ENCODE peak calls at places on chromosomes 11 and 22, in six cellular contexts. E, V, T, F, R and M are unnamed samples. For H3K9me3, the result is how much of the 10 kb centered on the place peaks cover.

GRCh38 chr11:9760180-9760550 is 96.3 kb downstream of the SWAP70 start:
- DNase-seq in V (no peak), R (peak), E (peak), T (peak), F (peak), M (no peak)

GRCh38 chr11:43905788-43906187 is 25.2 kb downstream of the ALKBH3 start:
- DNase-seq in V (no peak), F (no peak), T (no peak), R (peak), E (no peak), M (peak)

GRCh38 chr11:96155627-96156378 is 187.2 kb downstream of the MAML2 start:
- DNase-seq in E (peak), V (peak), F (peak), R (peak), T (peak), M (peak)

GRCh38 chr22:50292643-50293440 is 14.6 kb downstream of the PLXNB2 start:
- DNase-seq in F (no peak), T (no peak), R (no peak), V (no peak), E (no peak), M (no peak)

GRCh38 chr11:82763167-82763566 is 29.5 kb upstream of the FAM181B start:
- DNase-seq in T (no peak), V (no peak), R (no peak), F (no peak), E (no peak), M (peak)

GRCh38 chr22:25742918-25743708 is 1.1 kb downstream of the MYO18B start:
- DNase-seq in F (no peak), R (no peak), V (no peak), T (no peak), E (no peak), M (no peak)

GRCh38 chr22:29391546-29391945 is 3.2 kb upstream of the AP1B1 start:
- DNase-seq in E (no peak), F (no peak), R (no peak), V (no peak), T (no peak), M (no peak)

GRCh38 chr11:14308114-14308896 is 50.7 kb downstream of the RRAS2 start:
- DNase-seq in T (peak), E (no peak), R (no peak), V (peak), F (no peak), M (peak)

GRCh38 chr11:119062779-119063178 is 4.8 kb upstream of the VPS11 start:
- DNase-seq in T (peak), V (no peak), F (no peak), E (no peak), R (no peak), M (no peak)

GRCh38 chr22:36365020-36365411 is 22.8 kb downstream of the MYH9 start:
- DNase-seq in E (peak), R (peak), T (peak), V (peak), F (no peak), M (peak)

GRCh38 chr11:35662649-35663407 is at the start of gene TRIM44:
- DNase-seq in T (peak), E (peak), F (peak), V (peak), R (peak), M (peak)

GRCh38 chr11:35663408-35663702 is 780 bp downstream of the TRIM44 start:
- DNase-seq in E (no peak), T (no peak), R (no peak), V (no peak), F (no peak), M (no peak)

GRCh38 chr11:35664977-35665441 is 2.4 kb downstream of the TRIM44 start:
- DNase-seq in T (no peak), E (no peak), R (no peak), V (no peak), F (no peak), M (peak)

GRCh38 chr11:35671396-35672127 is 9.0 kb downstream of the TRIM44 start:
- DNase-seq in F (no peak), V (no peak), E (no peak), R (no peak), T (no peak), M (no peak)

GRCh38 chr11:35667257-35667656 is 4.7 kb downstream of the TRIM44 start:
- DNase-seq in T (no peak), R (no peak), E (no peak), F (no peak), V (no peak), M (no peak)
- H3K9me3 ChIP-seq in T (under half), R (under half), E (under half), F (under half), V (under half), M (under half)

DNA sequence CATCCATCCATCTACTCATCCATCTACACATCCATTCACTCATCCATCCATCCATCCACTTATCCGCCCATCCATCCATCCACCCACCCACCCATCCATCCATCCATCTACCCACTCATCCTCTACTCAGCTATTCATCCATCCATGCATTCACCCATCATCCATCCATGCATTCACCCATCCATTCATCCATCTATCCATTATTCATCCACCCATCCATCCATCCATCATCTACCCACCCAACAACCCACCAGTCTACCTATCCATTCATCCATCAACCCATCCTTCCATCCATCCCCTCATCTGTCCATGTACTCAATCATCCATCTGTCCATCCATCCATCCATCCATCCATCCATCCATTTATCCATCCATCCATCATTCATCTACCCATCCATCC is 972.7 kb downstream of the BRD1 start:
- DNase-seq in V (no peak), E (no peak), F (no peak), T (no peak), R (no peak), M (no peak)
- H3K9me3 ChIP-seq in V (under half), E (under half), F (under half), T (under half), R (under half), M (under half)

GRCh38 chr11:133710241-133710640 is 135.1 kb downstream of the SPATA19 start:
- DNase-seq in T (no peak), R (no peak), V (no peak), E (no peak), F (no peak), M (no peak)

GRCh38 chr11:133705873-133706272 is 139.4 kb downstream of the SPATA19 start:
- DNase-seq in R (no peak), T (no peak), V (no peak), F (peak), E (no peak), M (no peak)

GRCh38 chr11:133710681-133711240 is 134.6 kb downstream of the SPATA19 start:
- DNase-seq in E (no peak), V (no peak), F (no peak), R (no peak), T (no peak), M (no peak)

GRCh38 chr11:133708547-133709051 is 136.7 kb downstream of the SPATA19 start:
- DNase-seq in F (peak), T (no peak), R (no peak), E (no peak), V (no peak), M (no peak)

DNA sequence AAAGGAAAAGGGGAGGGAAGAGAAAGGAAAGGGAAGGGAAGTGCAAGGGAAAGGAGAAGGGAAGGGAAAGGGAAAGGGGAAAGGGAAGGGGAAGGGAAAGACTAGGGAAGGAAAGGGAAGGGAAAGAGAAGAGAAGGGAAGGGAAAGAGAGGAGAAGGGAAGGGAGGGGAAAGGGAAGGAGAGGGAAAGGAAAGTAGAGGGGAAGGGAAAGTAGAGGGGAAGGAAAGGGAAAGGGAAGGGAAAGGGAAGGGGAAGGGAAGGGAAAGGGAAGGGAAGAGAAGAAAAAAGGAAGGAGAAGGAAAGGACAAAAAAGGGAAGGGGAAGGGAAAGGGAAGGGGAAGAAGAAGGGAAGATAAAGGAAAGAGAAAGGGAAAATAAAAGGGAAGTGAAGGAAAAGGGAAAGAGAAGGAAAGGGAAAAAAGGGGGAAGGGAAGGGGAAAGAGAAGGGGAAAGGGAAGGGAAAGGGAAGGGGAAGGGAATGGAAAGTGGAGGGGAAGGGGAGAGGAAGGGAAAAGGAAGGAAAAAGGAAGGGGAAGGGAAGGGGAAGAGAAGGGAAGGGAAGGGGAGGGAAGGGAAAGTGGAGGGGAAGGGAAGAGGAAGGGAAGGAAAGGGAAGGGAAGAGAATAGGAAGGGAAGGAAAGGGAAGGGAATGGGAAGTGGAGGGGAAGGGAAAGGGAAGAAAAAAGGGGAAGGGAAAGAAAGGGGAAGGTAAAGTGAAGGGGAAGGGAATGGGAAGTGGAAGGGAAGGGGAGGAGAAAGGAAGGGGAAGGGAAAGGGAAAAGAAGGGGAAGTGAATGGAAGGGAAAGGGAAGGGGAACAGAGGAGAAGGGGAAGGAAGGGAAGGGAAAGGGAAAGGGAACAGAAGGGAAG is 138.2 kb downstream of the SPATA19 start:
- DNase-seq in E (no peak), F (no peak), T (no peak), R (no peak), V (no peak), M (no peak)
- H3K9me3 ChIP-seq in E (under half), F (under half), T (under half), R (under half), V (under half), M (under half)

GRCh38 chr11:3359092-3359824 is 19.7 kb downstream of the ZNF195 start:
- DNase-seq in R (no peak), T (no peak), F (no peak), V (no peak), E (no peak), M (no peak)

GRCh38 chr11:3353066-3353465 is 25.9 kb downstream of the ZNF195 start:
- DNase-seq in F (no peak), E (no peak), V (no peak), R (no peak), T (no peak), M (peak)

GRCh38 chr11:3356858-3357257 is 22.1 kb downstream of the ZNF195 start:
- DNase-seq in E (no peak), F (no peak), V (no peak), T (no peak), R (no peak), M (no peak)

GRCh38 chr11:3357302-3357701 is 21.6 kb downstream of the ZNF195 start:
- DNase-seq in E (no peak), F (no peak), R (no peak), V (no peak), T (no peak), M (no peak)

GRCh38 chr11:3357994-3358676 is 20.8 kb downstream of the ZNF195 start:
- DNase-seq in T (no peak), V (no peak), F (no peak), R (no peak), E (no peak), M (no peak)
- H3K9me3 ChIP-seq in T (half or more), V (under half), F (under half), R (under half), E (half or more), M (half or more)

DNA sequence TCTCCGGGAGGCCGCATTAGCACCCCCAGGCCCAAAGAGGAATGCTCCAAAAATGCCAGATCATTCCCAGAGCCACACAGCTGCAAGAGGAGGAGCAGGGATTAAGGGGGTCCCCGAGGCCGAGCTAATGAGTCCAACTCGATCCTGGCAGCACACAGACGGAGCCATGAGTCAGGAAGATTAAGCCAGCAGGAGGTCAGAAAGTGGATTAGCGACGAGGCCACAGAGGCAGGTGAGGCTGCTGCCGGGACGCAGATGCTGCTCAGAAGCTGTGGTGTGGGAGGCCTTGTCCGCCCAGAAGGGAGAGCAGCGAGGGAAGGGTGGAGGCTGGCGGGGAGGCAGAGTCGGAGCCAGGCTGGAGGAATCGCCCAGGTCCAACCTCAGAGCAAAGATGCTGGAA is 120.5 kb downstream of the SHANK2 start:
- DNase-seq in R (no peak), F (no peak), T (no peak), E (no peak), V (no peak), M (no peak)
- H3K9me3 ChIP-seq in R (under half), F (under half), T (under half), E (under half), V (under half), M (under half)

GRCh38 chr11:41935795-41936194 is 476.3 kb upstream of the LRRC4C start:
- DNase-seq in E (no peak), V (no peak), F (no peak), R (no peak), T (no peak), M (no peak)
- H3K9me3 ChIP-seq in E (under half), V (under half), F (under half), R (under half), T (under half), M (half or more)

DNA sequence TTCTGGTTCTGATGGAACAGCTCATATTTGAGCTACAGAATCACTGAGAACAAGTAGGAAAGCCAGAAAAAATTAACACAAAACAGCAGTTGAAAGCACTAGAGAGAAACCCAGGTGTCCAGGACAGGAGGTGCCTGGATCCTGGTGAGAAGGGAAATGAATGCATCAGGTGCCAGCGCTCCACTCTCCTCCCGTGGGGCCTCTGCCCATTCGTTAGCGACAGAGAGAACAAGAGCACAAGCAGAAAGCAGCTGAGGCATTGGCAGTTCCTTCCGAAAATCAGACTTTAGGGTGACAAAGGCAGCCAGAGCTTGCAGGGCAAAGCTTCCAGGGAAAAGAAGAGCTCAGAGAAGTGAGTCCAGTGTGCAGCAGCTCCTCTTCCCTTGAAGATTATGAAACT is 20.0 kb upstream of the KRTAP5-7 start:
- DNase-seq in F (no peak), E (no peak), R (no peak), T (no peak), V (no peak), M (no peak)
- H3K9me3 ChIP-seq in F (under half), E (under half), R (under half), T (under half), V (under half), M (under half)

GRCh38 chr22:49102367-49102766 is 725.3 kb downstream of the BRD1 start:
- DNase-seq in V (no peak), R (no peak), T (no peak), E (no peak), F (no peak), M (no peak)
- H3K9me3 ChIP-seq in V (under half), R (under half), T (under half), E (under half), F (under half), M (under half)

DNA sequence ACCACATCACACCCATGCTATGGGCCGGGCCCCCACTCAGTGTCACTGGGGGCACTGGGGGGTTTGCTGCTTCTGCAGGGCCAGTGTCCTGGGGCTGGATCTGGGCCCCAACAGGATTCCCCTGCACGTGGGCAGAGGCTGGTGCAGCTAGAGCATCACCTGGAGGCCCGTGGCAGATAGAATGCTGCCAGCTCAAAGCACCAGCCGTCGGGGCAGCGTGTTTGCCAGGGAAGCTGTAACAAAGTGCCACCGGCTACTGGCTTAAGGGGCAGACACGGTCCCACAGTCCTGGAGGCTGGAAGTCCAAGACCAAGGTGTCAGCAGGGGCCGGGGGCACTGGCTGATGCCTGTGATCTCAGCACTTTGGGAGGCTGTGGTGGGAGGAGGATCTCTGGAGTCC is 7.1 kb downstream of the TCIRG1 start:
- DNase-seq in V (no peak), F (no peak), R (no peak), E (no peak), T (no peak), M (no peak)
- H3K9me3 ChIP-seq in V (under half), F (under half), R (under half), E (under half), T (under half), M (under half)